ENCODE peak calls at places on chromosomes 5 and 9, in eight cellular contexts. Z, C, Y, S, D, F, N and X are unnamed samples.

GRCh38 chr9:129481824-129482511 is 138.9 kb downstream of the C9orf50 start:
- DNase-seq in C (no peak), Z (peak; percentile 51), S (peak; percentile 67), D (no peak), Y (peak; percentile 18), F (no peak), N (no peak), X (no peak)

GRCh38 chr9:132908635-132909034 is 29.9 kb downstream of the SPACA9 start:
- DNase-seq in S (no peak), Z (no peak), F (no peak), N (no peak), D (no peak), C (no peak), Y (no peak), X (no peak)

GRCh38 chr9:130692365-130692764 is 1.2 kb upstream of the EXOSC2 start:
- DNase-seq in N (no peak), F (peak; percentile 19), Z (no peak), S (peak; percentile 68), D (peak; percentile 94), C (no peak), Y (no peak), X (peak; percentile 38)

GRCh38 chr9:134569626-134570025 is 72.0 kb upstream of the COL5A1 start:
- DNase-seq in D (no peak), C (no peak), S (no peak), Z (no peak), F (no peak), N (no peak), Y (no peak), X (no peak)

GRCh38 chr5:122089096-122089495 is 11.0 kb upstream of the LOX start:
- DNase-seq in D (no peak), F (no peak), S (no peak), C (no peak), Z (no peak), N (no peak), Y (no peak), X (no peak)

GRCh38 chr9:111851536-111851935 is 45.1 kb upstream of the UGCG start:
- DNase-seq in D (no peak), C (no peak), F (no peak), S (no peak), Y (no peak), Z (peak; percentile 17), N (no peak), X (no peak)

GRCh38 chr5:1966461-1966860 is 83.7 kb upstream of the IRX4 start:
- DNase-seq in Y (no peak), S (no peak), Z (no peak), N (no peak), F (no peak), C (no peak), D (no peak), X (no peak)

GRCh38 chr9:129479217-129480011 is 141.5 kb downstream of the C9orf50 start:
- DNase-seq in D (no peak), Y (no peak), Z (no peak), C (no peak), S (no peak), F (no peak), N (no peak), X (no peak)

GRCh38 chr9:94865599-94866456 is 139.3 kb downstream of the AOPEP start:
- DNase-seq in N (no peak), C (no peak), S (peak; percentile 67), Z (no peak), F (no peak), Y (no peak), D (peak; percentile 20), X (peak; percentile 58)

GRCh38 chr5:180423598-180423997 is 70.5 kb upstream of the GFPT2 start:
- DNase-seq in S (no peak), F (no peak), C (no peak), Z (no peak), Y (no peak), D (no peak), N (no peak), X (no peak)

GRCh38 chr9:92278117-92278516 is 15.4 kb downstream of the IARS1 start:
- DNase-seq in C (no peak), Y (no peak), S (no peak), F (no peak), D (no peak), Z (no peak), N (no peak), X (no peak)

GRCh38 chr9:132809677-132810076 is 68.4 kb downstream of the AK8 start:
- DNase-seq in Z (no peak), F (no peak), Y (no peak), D (no peak), C (no peak), N (no peak), S (no peak), X (no peak)

GRCh38 chr9:119365291-119366027 is 3.8 kb downstream of the BRINP1 start:
- DNase-seq in D (peak; percentile 72), Y (peak; percentile 42), N (no peak), S (no peak), F (peak; percentile 63), Z (no peak), C (no peak), X (peak; percentile 69)

GRCh38 chr9:128138001-128138400 is 10.5 kb upstream of the PTGES2 start:
- DNase-seq in Z (no peak), S (no peak), F (no peak), C (no peak), N (no peak), D (peak; percentile 12), Y (no peak), X (no peak)

GRCh38 chr5:61020415-61020814 is 75.4 kb downstream of the NDUFAF2 start:
- DNase-seq in Y (no peak), Z (no peak), N (no peak), D (no peak), F (no peak), C (no peak), S (peak; percentile 37), X (no peak)

GRCh38 chr5:59744531-59744992 is 149.0 kb downstream of the PDE4D start:
- DNase-seq in N (no peak), F (no peak), D (no peak), Z (no peak), C (no peak), S (no peak), Y (no peak), X (no peak)

GRCh38 chr5:72884911-72885310 is 68.5 kb downstream of the TNPO1 start:
- DNase-seq in S (no peak), N (no peak), D (no peak), F (no peak), Y (no peak), Z (no peak), C (no peak), X (no peak)

GRCh38 chr9:34253460-34253837 is 74.6 kb downstream of the UBAP1 start:
- DNase-seq in Z (no peak), N (no peak), Y (no peak), D (no peak), S (peak; percentile 79), C (no peak), F (no peak), X (no peak)

GRCh38 chr5:178326054-178326715 is 93.6 kb upstream of the PHYKPL start:
- DNase-seq in S (no peak), N (no peak), C (no peak), Z (peak; percentile 32), F (no peak), Y (no peak), D (no peak), X (no peak)